ENCODE peak calls at places on chromosome 5, in five cellular contexts. V is left ventricle myocardium inferior, G is stomach, T is osteoblast, W is brain microvascular endothelial cell. A is an unnamed sample. For H3K27me3, the result is how much of the 10 kb centered on the place peaks cover.

GRCh38 chr5:38008198-38008597 is 168.4 kb upstream of the GDNF start:
- DNase-seq in G (no peak), W (no peak), V (no peak), T (no peak), A (no peak)

GRCh38 chr5:113510836-113511451 is 2.5 kb upstream of the YTHDC2 start:
- DNase-seq in G (no peak), V (no peak), W (no peak), T (no peak), A (no peak)

GRCh38 chr5:82719368-82719767 is 357.8 kb downstream of the TMEM167A start:
- DNase-seq in V (no peak), G (no peak), W (peak), T (peak), A (no peak)

GRCh38 chr5:32934529-32934928 is 223.4 kb downstream of the NPR3 start:
- DNase-seq in T (peak), V (no peak), W (no peak), G (no peak), A (no peak)

GRCh38 chr5:35316611-35317307 is 86.5 kb upstream of the PRLR start:
- DNase-seq in W (no peak), G (no peak), V (no peak), T (no peak), A (peak)

GRCh38 chr5:95727764-95728191 is 3.4 kb upstream of the RHOBTB3 start:
- DNase-seq in W (no peak), G (no peak), T (no peak), V (no peak), A (no peak)

GRCh38 chr5:122668552-122668951 is 106.3 kb upstream of the SNX2 start:
- DNase-seq in G (no peak), V (no peak), W (no peak), T (no peak), A (no peak)

GRCh38 chr5:57416246-57416996 is 66.2 kb downstream of the ACTBL2 start:
- DNase-seq in T (no peak), G (no peak), W (no peak), V (no peak), A (peak)

GRCh38 chr5:181054871-181055494 is 14.9 kb downstream of the BTNL9 start:
- DNase-seq in G (no peak), V (no peak), W (no peak), T (no peak), A (no peak)

GRCh38 chr5:35538198-35538931 is 79.3 kb upstream of the SPEF2 start:
- DNase-seq in W (no peak), T (no peak), V (no peak), G (no peak), A (no peak)

GRCh38 chr5:147073098-147073497 is 161.7 kb upstream of the STK32A start:
- DNase-seq in T (no peak), V (no peak), W (no peak), G (peak), A (no peak)

GRCh38 chr5:74786851-74787250 is 19.8 kb downstream of the NSA2 start:
- DNase-seq in W (no peak), T (no peak), G (no peak), V (no peak), A (no peak)
- TF ChIP-seq CTCF in W (no peak), T (no peak), G (no peak), V (no peak), A (no peak)

GRCh38 chr5:157543825-157544622 is 31.6 kb downstream of the ADAM19 start:
- DNase-seq in T (no peak), W (peak), G (no peak), V (no peak), A (no peak)
- H3K4me3 ChIP-seq in T (no peak), W (no peak), G (no peak), V (no peak), A (no peak)

GRCh38 chr5:158998911-158999705 is 100.6 kb downstream of the EBF1 start:
- DNase-seq in G (no peak), V (no peak), W (no peak), T (no peak), A (no peak)
- H3K27me3 ChIP-seq in G (under half), V (under half), W (under half), T (under half), A (under half)

GRCh38 chr5:178232124-178232919 is at the start of gene PHYKPL:
- DNase-seq in T (peak), W (peak), G (peak), V (peak), A (no peak)
- TF ChIP-seq CTCF in T (no peak), W (no peak), G (no peak), V (no peak), A (peak)

GRCh38 chr5:157509587-157509986 is 49.6 kb downstream of the NIPAL4 start:
- DNase-seq in T (no peak), G (no peak), V (no peak), W (no peak), A (no peak)

GRCh38 chr5:157511656-157512644 is 51.9 kb downstream of the NIPAL4 start:
- DNase-seq in G (peak), T (peak), W (peak), V (peak), A (peak)

GRCh38 chr5:157506981-157507780 is 47.2 kb downstream of the NIPAL4 start:
- DNase-seq in V (no peak), W (no peak), T (peak), G (peak), A (no peak)

GRCh38 chr5:157513182-157513581 is 53.2 kb downstream of the NIPAL4 start:
- DNase-seq in G (peak), V (no peak), T (no peak), W (no peak), A (no peak)

GRCh38 chr5:157510682-157511081 is 50.7 kb downstream of the NIPAL4 start:
- DNase-seq in G (no peak), W (no peak), V (no peak), T (no peak), A (no peak)
- H3K4me3 ChIP-seq in G (no peak), W (no peak), V (no peak), T (no peak), A (no peak)

GRCh38 chr5:175848676-175849075 is 22.7 kb upstream of the CPLX2 start:
- DNase-seq in W (no peak), T (no peak), G (no peak), V (no peak), A (no peak)
- H3K27me3 ChIP-seq in W (under half), T (under half), G (half or more), V (half or more), A (under half)

GRCh38 chr5:36932699-36933098 is 56.1 kb downstream of the NIPBL start:
- DNase-seq in V (no peak), W (no peak), G (no peak), T (no peak), A (no peak)
- TF ChIP-seq CTCF in V (no peak), W (no peak), G (no peak), T (no peak), A (no peak)

DNA sequence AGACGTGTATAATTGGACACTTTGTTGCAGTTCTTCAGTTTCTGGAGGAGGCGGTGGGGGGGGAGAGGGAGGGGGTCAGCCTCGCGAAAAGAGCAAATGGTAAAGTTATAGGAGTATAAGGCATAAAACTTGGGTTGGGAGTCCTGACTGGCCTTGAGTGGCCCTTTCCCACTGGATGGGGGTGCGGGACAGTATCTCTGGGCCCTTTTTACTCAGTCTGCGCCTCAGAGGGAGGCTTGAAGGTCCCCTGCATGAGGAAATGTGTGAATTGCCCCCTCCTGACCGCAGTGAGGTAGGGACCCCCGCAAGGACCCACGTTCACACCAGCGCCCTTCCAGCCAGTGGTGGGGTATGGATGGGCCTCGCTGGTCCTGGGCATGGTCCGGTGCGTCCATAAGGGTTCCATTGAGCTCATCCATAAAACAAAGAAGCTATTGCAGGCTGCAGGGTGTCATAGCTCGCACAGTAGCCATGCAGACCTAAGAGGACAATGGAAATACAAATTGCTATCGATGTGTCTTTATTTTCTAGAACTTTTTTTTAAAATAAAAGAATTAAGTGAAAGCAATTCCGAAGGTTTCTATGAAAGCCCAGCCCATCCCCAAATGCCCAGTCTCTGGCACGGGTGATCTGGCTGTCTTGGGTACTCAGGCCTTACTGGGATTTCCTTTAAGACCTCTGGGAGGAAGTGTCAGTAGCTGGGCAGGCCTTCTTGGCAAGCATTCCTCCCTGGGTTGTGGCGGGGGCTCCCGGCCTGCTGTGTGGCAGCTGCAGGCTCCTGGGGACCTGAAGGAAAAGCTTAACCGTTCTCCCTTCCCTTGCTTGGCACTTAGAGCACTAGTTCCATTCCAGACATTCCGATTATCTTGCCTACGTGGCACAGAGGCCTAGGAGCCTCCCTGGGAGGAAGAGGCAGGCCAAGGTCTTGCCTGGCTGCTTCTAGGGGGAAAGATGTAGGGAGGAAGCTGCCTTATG is 1.4 kb upstream of the SEMA5A start:
- DNase-seq in G (no peak), V (no peak), W (peak), T (peak), A (no peak)
- H3K4me3 ChIP-seq in G (peak), V (peak), W (peak), T (peak), A (peak)

DNA sequence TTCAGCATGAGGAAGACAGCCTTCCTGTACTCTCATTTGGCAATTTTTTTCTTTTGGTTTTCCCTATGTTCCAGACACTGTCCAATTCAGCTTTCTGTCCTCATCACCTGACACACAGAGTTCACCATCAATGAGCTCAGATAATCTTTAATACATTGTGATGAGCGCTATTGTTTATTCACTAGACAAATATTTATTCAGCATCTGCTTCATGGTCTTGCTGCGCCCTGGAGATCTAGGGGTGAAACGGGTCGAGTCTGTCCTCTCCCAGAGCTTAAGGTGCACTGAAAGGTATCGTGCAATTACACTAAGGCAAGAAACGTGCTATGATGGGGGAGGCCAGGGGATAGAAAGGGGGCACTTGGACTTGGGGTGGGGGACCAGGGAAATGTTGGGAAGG is 281.6 kb downstream of the ZSWIM6 start:
- DNase-seq in V (no peak), T (no peak), G (no peak), W (no peak), A (no peak)
- H3K27me3 ChIP-seq in V (under half), T (under half), G (under half), W (under half), A (under half)

GRCh38 chr5:134784241-134784920 is 25.8 kb downstream of the DDX46 start:
- DNase-seq in W (no peak), G (no peak), T (no peak), V (no peak), A (no peak)
- TF ChIP-seq CTCF in W (peak), G (no peak), T (peak), V (no peak), A (peak)